ENCODE peak calls at places on chromosomes 16 and 17, in seven cellular contexts. W is heart right ventricle, V is natural killer cell, O is body of pancreas, U is stomach, J is breast epithelium, E is NB4. Y is an unnamed sample.

GRCh38 chr16:89712476-89712805 is 8.3 kb downstream of the VPS9D1 start:
- DNase-seq in W (no peak), V (no peak), O (no peak), U (no peak), J (no peak), E (peak), Y (no peak)

GRCh38 chr17:44779211-44780025 is 20.6 kb downstream of the ADAM11 start:
- DNase-seq in W (peak), V (peak), O (peak), U (peak), J (peak), E (peak), Y (peak)

GRCh38 chr17:64741924-64742670 is 80.0 kb upstream of the SMURF2 start:
- DNase-seq in W (peak), V (no peak), O (peak), U (no peak), J (no peak), E (no peak), Y (no peak)

GRCh38 chr17:59353106-59353854 is 21.8 kb downstream of the YPEL2 start:
- DNase-seq in W (no peak), V (no peak), O (no peak), U (no peak), J (no peak), E (no peak), Y (no peak)

GRCh38 chr17:63378411-63379076 is 67.6 kb downstream of the CYB561 start:
- DNase-seq in W (no peak), V (no peak), O (no peak), U (no peak), J (no peak), E (peak), Y (no peak)

GRCh38 chr17:66915792-66916191 is 48.7 kb upstream of the CACNG4 start:
- DNase-seq in W (no peak), V (no peak), O (no peak), U (no peak), J (no peak), E (no peak), Y (no peak)

GRCh38 chr17:1022278-1023024 is 25.5 kb downstream of the TIMM22 start:
- DNase-seq in W (peak), V (no peak), O (no peak), U (no peak), J (no peak), E (no peak), Y (peak)

GRCh38 chr16:6573577-6573976 is 759.1 kb upstream of the RBFOX1 start:
- DNase-seq in W (no peak), V (no peak), O (no peak), U (no peak), J (no peak), E (peak), Y (peak)

GRCh38 chr16:81492965-81493754 is 48.6 kb downstream of the CMIP start:
- DNase-seq in W (no peak), V (no peak), O (no peak), U (no peak), J (no peak), E (no peak), Y (no peak)

GRCh38 chr16:2121853-2122252 is 13.8 kb downstream of the PKD1 start:
- DNase-seq in W (no peak), V (no peak), O (no peak), U (no peak), J (no peak), E (no peak), Y (no peak)

GRCh38 chr17:81518785-81519283 is 6.2 kb upstream of the ACTG1 start:
- DNase-seq in W (no peak), V (no peak), O (peak), U (peak), J (no peak), E (no peak), Y (peak)

GRCh38 chr17:44903012-44903685 is 3.9 kb upstream of the EFTUD2 start:
- DNase-seq in W (no peak), V (no peak), O (no peak), U (no peak), J (no peak), E (no peak), Y (no peak)

GRCh38 chr17:33647976-33648375 is 354.9 kb upstream of the ASIC2 start:
- DNase-seq in W (no peak), V (no peak), O (no peak), U (no peak), J (no peak), E (peak), Y (no peak)

GRCh38 chr17:20952183-20952582 is 90.6 kb downstream of the USP22 start:
- DNase-seq in W (no peak), V (no peak), O (no peak), U (no peak), J (no peak), E (no peak), Y (no peak)

GRCh38 chr17:27244481-27245223 is 49.3 kb upstream of the WSB1 start:
- DNase-seq in W (peak), V (no peak), O (peak), U (no peak), J (no peak), E (peak), Y (peak)

GRCh38 chr16:65786916-65787315 is 579.6 kb upstream of the CDH5 start:
- DNase-seq in W (no peak), V (no peak), O (no peak), U (no peak), J (no peak), E (no peak), Y (no peak)

GRCh38 chr17:40443988-40444899 is 994 bp downstream of the IGFBP4 start:
- DNase-seq in W (no peak), V (peak), O (no peak), U (no peak), J (no peak), E (peak), Y (no peak)

GRCh38 chr16:10918294-10919002 is 23.8 kb downstream of the DEXI start:
- DNase-seq in W (peak), V (peak), O (peak), U (peak), J (peak), E (peak), Y (peak)

GRCh38 chr16:83669456-83669855 is 138.3 kb upstream of the HSBP1 start:
- DNase-seq in W (no peak), V (no peak), O (no peak), U (no peak), J (no peak), E (no peak), Y (no peak)

GRCh38 chr17:51097708-51098446 is 22.8 kb downstream of the SPAG9 start:
- DNase-seq in W (no peak), V (no peak), O (peak), U (no peak), J (no peak), E (peak), Y (no peak)

GRCh38 chr17:29929006-29929543 is 953 bp downstream of the SSH2 start:
- DNase-seq in W (no peak), V (no peak), O (peak), U (peak), J (no peak), E (peak), Y (no peak)

GRCh38 chr16:20931066-20931465 is 30.5 kb downstream of the LYRM1 start:
- DNase-seq in W (no peak), V (no peak), O (no peak), U (no peak), J (no peak), E (no peak), Y (no peak)

GRCh38 chr17:55664287-55664686 is 58.4 kb downstream of the TMEM100 start:
- DNase-seq in W (no peak), V (no peak), O (no peak), U (no peak), J (no peak), E (peak), Y (no peak)

GRCh38 chr16:4327386-4327781 is 11.5 kb downstream of the GLIS2 start:
- DNase-seq in W (no peak), V (no peak), O (no peak), U (no peak), J (no peak), E (no peak), Y (no peak)

GRCh38 chr17:43970366-43970765 is 16.6 kb upstream of the PYY start:
- DNase-seq in W (no peak), V (no peak), O (no peak), U (no peak), J (no peak), E (no peak), Y (no peak)

GRCh38 chr17:65987988-65988387 is 203.9 kb downstream of the CEP112 start:
- DNase-seq in W (no peak), V (no peak), O (no peak), U (no peak), J (no peak), E (peak), Y (no peak)

DNA sequence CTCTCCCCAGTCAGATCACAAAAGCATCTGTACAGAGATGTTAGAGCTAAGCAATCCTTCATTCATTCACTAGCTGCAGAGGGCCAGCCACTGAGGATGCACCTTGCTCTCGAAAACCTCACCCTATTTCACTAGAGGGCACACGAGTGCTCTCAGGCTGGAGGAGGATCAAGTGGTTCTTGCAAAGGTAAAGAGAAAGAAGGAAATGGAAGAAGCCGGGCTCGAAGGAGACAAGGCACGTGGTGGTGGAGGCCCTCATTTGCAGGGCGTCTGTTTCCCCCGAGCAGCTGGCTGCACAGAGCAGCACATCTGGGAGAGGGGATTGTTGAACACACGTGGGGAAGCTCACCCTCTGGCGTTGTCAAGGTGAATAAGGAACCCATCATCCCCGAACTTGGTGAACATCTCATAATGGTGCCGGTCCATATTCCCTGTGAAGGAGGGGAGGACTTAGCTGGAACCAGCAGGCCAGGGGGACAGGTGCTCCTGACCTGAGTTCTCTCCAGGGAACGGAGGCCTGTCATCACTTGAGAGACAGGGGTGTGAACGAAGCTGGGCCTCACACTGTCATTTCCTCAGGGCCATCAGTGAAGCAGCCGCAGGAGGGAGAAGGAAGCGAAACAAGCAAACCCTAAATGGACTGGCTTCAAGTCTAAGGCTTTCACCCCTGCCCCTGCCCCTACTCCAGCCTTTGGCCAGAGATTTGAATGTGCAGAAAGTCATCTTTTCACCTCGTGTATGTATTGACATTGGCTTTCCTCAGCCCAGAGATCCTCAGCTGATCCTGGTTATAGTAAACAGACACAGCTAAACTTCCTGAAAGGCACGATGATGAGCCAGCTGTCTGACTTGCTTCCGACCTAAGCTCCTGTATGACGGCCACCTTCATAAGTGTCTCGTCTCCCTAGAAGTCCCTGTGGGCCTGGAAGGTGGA is 27.6 kb downstream of the PRKAR1A start:
- DNase-seq in W (no peak), V (no peak), O (no peak), U (peak), J (no peak), E (peak), Y (no peak)
- TF ChIP-seq CTCF in W (no peak), V (no peak), O (no peak), U (no peak), J (no peak), E (no peak), Y (no peak)

GRCh38 chr17:17780941-17781590 is 55.7 kb downstream of the SREBF1 start:
- DNase-seq in W (peak), V (no peak), O (peak), U (peak), J (no peak), E (peak), Y (no peak)
- TF ChIP-seq CTCF in W (no peak), V (no peak), O (no peak), U (no peak), J (no peak), E (no peak), Y (no peak)

GRCh38 chr17:28725166-28725659 is 820 bp downstream of the TLCD1 start:
- DNase-seq in W (no peak), V (no peak), O (no peak), U (no peak), J (no peak), E (peak), Y (no peak)
- TF ChIP-seq CTCF in W (no peak), V (no peak), O (peak), U (no peak), J (no peak), E (peak), Y (no peak)

DNA sequence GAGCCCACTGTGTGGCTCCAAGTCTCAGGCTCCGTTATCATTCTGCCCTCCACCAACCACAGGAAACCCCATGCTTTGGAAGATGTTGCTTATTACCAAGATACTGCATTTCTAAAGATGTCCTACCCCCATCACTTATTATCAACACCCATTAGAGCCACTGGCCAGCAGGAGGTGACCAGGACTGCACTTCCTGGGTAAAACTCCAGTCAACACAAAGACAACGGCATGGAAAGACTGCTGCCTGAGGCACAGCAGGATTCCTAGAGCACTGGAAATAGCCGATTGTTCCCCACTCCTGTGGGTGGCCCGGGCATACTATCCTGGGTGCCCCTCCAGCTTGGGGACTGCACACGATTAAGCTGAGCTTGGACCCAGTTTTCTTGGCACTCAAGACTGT is 133.7 kb downstream of the AATF start:
- DNase-seq in W (no peak), V (no peak), O (no peak), U (no peak), J (no peak), E (no peak), Y (no peak)
- TF ChIP-seq CTCF in W (no peak), V (no peak), O (no peak), U (no peak), J (no peak), E (no peak), Y (no peak)

GRCh38 chr16:27748868-27749546 is 199.1 kb downstream of the KATNIP start:
- DNase-seq in W (peak), V (no peak), O (no peak), U (no peak), J (no peak), E (peak), Y (peak)
- TF ChIP-seq CTCF in W (no peak), V (no peak), O (no peak), U (no peak), J (no peak), E (peak), Y (no peak)

GRCh38 chr16:733382-734207 is 6.7 kb downstream of the HAGHL start:
- DNase-seq in W (no peak), V (no peak), O (no peak), U (no peak), J (no peak), E (peak), Y (no peak)
- TF ChIP-seq CTCF in W (no peak), V (peak), O (no peak), U (no peak), J (no peak), E (peak), Y (no peak)

Y was measured in left lung.